ENCODE peak calls at places on chromosome 5, in five cellular contexts. F, P, X, W and D are unnamed samples.

GRCh38 chr5:171628344-171628743 is 157.3 kb upstream of the SMIM23 start:
- DNase-seq in F (no peak), P (no peak), X (no peak), W (no peak), D (no peak)

GRCh38 chr5:71874521-71874920 is 155.4 kb downstream of the CARTPT start:
- DNase-seq in F (no peak), P (no peak), X (no peak), W (no peak), D (no peak)

GRCh38 chr5:52334367-52334766 is 453.3 kb upstream of the ITGA1 start:
- DNase-seq in F (no peak), P (no peak), X (no peak), W (no peak), D (no peak)

GRCh38 chr5:110376281-110376916 is 350.1 kb downstream of the TMEM232 start:
- DNase-seq in F (no peak), P (no peak), X (no peak), W (no peak), D (peak)

GRCh38 chr5:153952893-153953292 is 85.8 kb downstream of the FAM114A2 start:
- DNase-seq in F (no peak), P (no peak), X (no peak), W (no peak), D (no peak)

GRCh38 chr5:34652466-34652865 is 3.7 kb upstream of the RAI14 start:
- DNase-seq in F (no peak), P (no peak), X (no peak), W (no peak), D (no peak)

GRCh38 chr5:135437796-135438560 is 9.2 kb downstream of the DCANP1 start:
- DNase-seq in F (peak), P (no peak), X (no peak), W (peak), D (peak)

GRCh38 chr5:134833340-134834032 is 12.3 kb upstream of the C5orf24 start:
- DNase-seq in F (no peak), P (no peak), X (no peak), W (no peak), D (peak)

GRCh38 chr5:118628672-118629354 is 359.5 kb downstream of the DTWD2 start:
- DNase-seq in F (no peak), P (no peak), X (no peak), W (no peak), D (no peak)

GRCh38 chr5:73789851-73790281 is 163.9 kb downstream of the ARHGEF28 start:
- DNase-seq in F (no peak), P (no peak), X (peak), W (no peak), D (no peak)

GRCh38 chr5:84382363-84383295 is 2.1 kb downstream of the EDIL3 start:
- DNase-seq in F (no peak), P (peak), X (no peak), W (no peak), D (peak)

GRCh38 chr5:113112435-113112834 is 135.8 kb downstream of the DCP2 start:
- DNase-seq in F (no peak), P (no peak), X (no peak), W (peak), D (no peak)

GRCh38 chr5:6476313-6476661 is 27.6 kb downstream of the UBE2QL1 start:
- DNase-seq in F (no peak), P (no peak), X (peak), W (no peak), D (no peak)

GRCh38 chr5:84381501-84382362 is 2.9 kb downstream of the EDIL3 start:
- DNase-seq in F (no peak), P (no peak), X (no peak), W (no peak), D (peak)

GRCh38 chr5:36301858-36302603 is at the start of gene RANBP3L:
- DNase-seq in F (peak), P (no peak), X (peak), W (peak), D (no peak)

GRCh38 chr5:10201223-10201868 is 48.3 kb downstream of the ATPSCKMT start:
- DNase-seq in F (peak), P (no peak), X (no peak), W (no peak), D (no peak)

GRCh38 chr5:35894131-35894530 is 37.4 kb downstream of the IL7R start:
- DNase-seq in F (no peak), P (no peak), X (no peak), W (no peak), D (no peak)

GRCh38 chr5:158522001-158522400 is 577.7 kb downstream of the EBF1 start:
- DNase-seq in F (no peak), P (no peak), X (no peak), W (no peak), D (peak)

GRCh38 chr5:142313693-142314092 is 11.1 kb downstream of the SPRY4 start:
- DNase-seq in F (no peak), P (no peak), X (no peak), W (no peak), D (no peak)

GRCh38 chr5:131530706-131531331 is 104.2 kb downstream of the RAPGEF6 start:
- DNase-seq in F (no peak), P (no peak), X (no peak), W (no peak), D (no peak)

DNA sequence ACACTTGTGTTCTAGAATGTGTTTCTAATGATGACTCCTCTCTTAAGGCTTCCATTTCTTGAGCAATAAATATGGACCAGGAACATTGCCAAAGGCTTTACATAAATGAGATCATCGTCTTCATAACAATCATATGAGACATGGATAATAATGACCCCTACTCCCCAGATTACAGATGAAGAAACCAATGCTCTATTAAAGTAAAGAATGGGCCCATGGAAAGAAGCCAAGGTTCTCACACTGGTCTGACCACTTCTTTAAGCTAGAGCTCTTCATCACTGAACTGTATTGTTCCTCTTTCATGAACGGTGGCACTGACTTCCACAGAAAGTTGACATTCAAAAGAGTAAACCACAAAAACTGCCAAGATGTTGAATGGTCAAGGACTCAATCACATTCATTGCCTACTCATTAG is 65.3 kb downstream of the MARCHF3 start:
- DNase-seq in F (no peak), P (no peak), X (no peak), W (peak), D (peak)
- TF ChIP-seq CTCF in F (no peak), P (no peak), X (no peak), W (no peak), D (no peak)

DNA sequence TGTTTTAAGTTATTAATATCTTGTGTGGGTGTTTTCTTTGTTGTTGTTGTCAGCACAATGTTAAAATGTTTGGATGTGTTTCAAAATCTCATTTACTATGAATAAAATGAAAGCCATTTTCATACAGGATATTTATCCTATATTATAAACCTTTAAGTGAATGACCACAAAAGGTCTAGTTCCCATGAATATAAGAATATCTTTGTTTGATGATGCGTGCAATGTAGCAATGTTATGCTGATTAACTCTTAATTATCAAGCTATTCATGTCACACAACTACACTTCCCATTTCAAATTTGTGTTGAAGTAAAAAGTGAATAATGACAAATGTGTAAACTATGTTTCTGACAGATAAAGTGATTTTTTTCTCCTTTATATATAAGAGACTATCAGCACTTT is 59.8 kb downstream of the MEF2C start:
- DNase-seq in F (no peak), P (no peak), X (no peak), W (no peak), D (no peak)
- H3K4me3 ChIP-seq in F (no peak), P (no peak), X (peak), W (no peak), D (no peak)

GRCh38 chr5:88613051-88613450 is 269.9 kb downstream of the MEF2C start:
- DNase-seq in F (no peak), P (no peak), X (no peak), W (no peak), D (no peak)
- H3K27ac ChIP-seq in F (no peak), P (no peak), X (no peak), W (no peak), D (no peak)

GRCh38 chr5:16870878-16871277 is 65.2 kb downstream of the MYO10 start:
- DNase-seq in F (no peak), P (no peak), X (no peak), W (no peak), D (no peak)
- TF ChIP-seq CTCF in F (no peak), P (no peak), X (no peak), W (peak), D (no peak)

DNA sequence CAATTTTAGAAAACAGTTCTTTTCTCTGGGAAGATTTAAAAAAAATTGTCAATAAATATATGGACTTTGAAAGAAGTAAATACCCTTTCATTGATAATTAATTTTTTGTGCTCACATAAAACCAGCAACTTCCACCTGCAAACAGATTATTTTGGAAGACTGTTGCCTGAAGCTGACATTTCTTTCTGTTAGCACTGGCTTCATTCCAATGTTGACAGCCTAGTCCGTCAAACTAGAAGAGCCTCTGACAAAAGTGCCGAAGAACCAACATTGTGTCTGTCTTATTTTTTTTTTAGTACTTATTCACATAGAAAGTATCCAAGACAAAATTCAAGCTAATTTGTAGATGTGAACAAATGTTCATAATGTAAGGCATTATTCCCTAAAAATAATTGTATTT is 108.6 kb upstream of the TMEM161B start:
- DNase-seq in F (no peak), P (no peak), X (no peak), W (no peak), D (no peak)
- H3K4me3 ChIP-seq in F (no peak), P (no peak), X (no peak), W (no peak), D (no peak)